ENCODE peak calls at places on chromosomes 16 and 17, in eight cellular contexts. B is left ventricle myocardium inferior, W is type B pancreatic cell, C is cardiac fibroblast, G is psoas muscle, J is colonic mucosa, P is nephron progenitor cell, D is GM23338. A is an unnamed sample.

GRCh38 chr17:65078441-65079160 is 22.1 kb upstream of the GNA13 start:
- DNase-seq in B (no peak), P (no peak), D (no peak), C (peak; percentile 53), G (no peak), J (no peak), W (no peak), A (no peak)

GRCh38 chr17:38893113-38893512 is 23.3 kb downstream of the LASP1 start:
- DNase-seq in P (no peak), B (no peak), C (no peak), W (no peak), G (no peak), D (no peak), J (no peak), A (peak; percentile 40)

GRCh38 chr17:2723997-2724782 is 12.6 kb upstream of the CLUH start:
- DNase-seq in D (peak; percentile 90), B (peak; percentile 48), P (peak; percentile 51), W (no peak), J (peak; percentile 74), G (no peak), C (no peak), A (no peak)

GRCh38 chr17:38746893-38747384 is 1.2 kb downstream of the PCGF2 start:
- DNase-seq in W (no peak), D (no peak), B (no peak), J (peak; percentile 40), P (no peak), C (no peak), G (no peak), A (no peak)

GRCh38 chr16:85312642-85313540 is 200.6 kb upstream of the CIBAR2 start:
- DNase-seq in G (no peak), P (peak; percentile 63), J (no peak), D (no peak), W (no peak), B (no peak), C (no peak), A (no peak)

GRCh38 chr16:73447850-73448249 is 399.9 kb upstream of the ZFHX3 start:
- DNase-seq in J (no peak), D (no peak), P (no peak), W (no peak), G (no peak), C (no peak), B (no peak), A (no peak)

GRCh38 chr17:15321556-15322250 is 19.7 kb downstream of the TEKT3 start:
- DNase-seq in P (no peak), B (no peak), D (no peak), W (no peak), C (peak; percentile 36), G (no peak), J (no peak), A (no peak)

GRCh38 chr16:75121949-75122568 is 5.5 kb upstream of the LDHD start:
- DNase-seq in J (no peak), C (no peak), D (no peak), B (no peak), P (no peak), W (no peak), G (no peak), A (no peak)

GRCh38 chr16:84647830-84648594 is at the start of gene KLHL36:
- DNase-seq in G (peak; percentile 79), D (peak; percentile 65), B (peak; percentile 69), J (peak; percentile 70), C (no peak), W (peak; percentile 79), P (peak; percentile 76), A (peak; percentile 67)

GRCh38 chr16:17160285-17160854 is 310.4 kb downstream of the XYLT1 start:
- DNase-seq in P (peak; percentile 5), B (no peak), G (no peak), W (no peak), D (peak; percentile 42), C (no peak), J (no peak), A (no peak)

GRCh38 chr17:35429702-35430101 is 2.6 kb downstream of the SLFN12 start:
- DNase-seq in P (no peak), B (no peak), J (no peak), G (no peak), W (no peak), C (no peak), D (no peak), A (no peak)

GRCh38 chr16:84260766-84261165 is 21.0 kb upstream of the KCNG4 start:
- DNase-seq in C (no peak), G (no peak), D (no peak), W (no peak), B (no peak), P (no peak), J (no peak), A (no peak)

GRCh38 chr17:16519021-16519420 is 27.0 kb upstream of the LRRC75A start:
- DNase-seq in G (no peak), J (no peak), C (no peak), B (no peak), W (no peak), D (no peak), P (no peak), A (no peak)

GRCh38 chr16:64440421-64440831 is 681.4 kb downstream of the CDH11 start:
- DNase-seq in P (peak; percentile 1), J (no peak), C (peak; percentile 98), B (no peak), G (peak; percentile 39), W (no peak), D (no peak), A (no peak)

GRCh38 chr17:4485676-4486646 is 12.7 kb upstream of the SPNS2 start:
- DNase-seq in P (no peak), D (no peak), J (no peak), B (no peak), C (no peak), W (no peak), G (no peak), A (peak; percentile 72)

GRCh38 chr16:89375686-89376085 is 114.7 kb downstream of the ANKRD11 start:
- DNase-seq in C (no peak), G (peak; percentile 40), J (no peak), W (no peak), B (no peak), D (no peak), P (no peak), A (no peak)

GRCh38 chr16:89375021-89375420 is 115.3 kb downstream of the ANKRD11 start:
- DNase-seq in P (no peak), C (no peak), D (no peak), J (no peak), G (peak; percentile 6), B (no peak), W (no peak), A (no peak)

GRCh38 chr16:89371968-89372634 is 118.3 kb downstream of the ANKRD11 start:
- DNase-seq in B (no peak), J (no peak), G (peak; percentile 74), C (no peak), P (no peak), W (no peak), D (no peak), A (no peak)

GRCh38 chr16:89373355-89374110 is 116.8 kb downstream of the ANKRD11 start:
- DNase-seq in D (no peak), B (no peak), J (no peak), W (no peak), G (peak; percentile 77), P (no peak), C (peak; percentile 91), A (no peak)

DNA sequence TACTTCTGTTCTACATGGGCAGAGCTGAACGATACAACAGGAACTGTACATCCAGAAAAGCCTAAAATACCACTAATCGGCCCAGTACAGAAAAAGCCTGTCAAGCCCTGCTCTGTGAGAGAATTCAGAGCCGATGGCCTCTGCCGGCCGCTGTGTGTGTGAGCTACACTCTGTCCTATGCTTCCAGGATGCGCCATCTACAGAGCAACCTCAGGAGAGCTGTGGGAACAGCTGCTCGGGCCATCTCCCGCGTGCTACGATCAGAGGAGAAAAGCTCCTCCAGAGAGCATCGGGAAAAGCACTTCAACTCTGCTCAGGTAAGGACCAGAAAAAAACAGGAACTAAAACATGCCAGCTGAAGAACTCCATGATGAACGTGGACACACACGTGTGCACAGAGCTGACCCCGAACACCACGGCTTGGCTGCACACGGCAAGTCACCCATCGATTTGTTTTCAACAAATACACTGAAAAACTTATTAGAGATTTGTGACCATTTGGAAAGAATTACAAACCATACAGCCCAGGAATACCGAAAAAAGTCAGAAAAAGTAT is 115.9 kb downstream of the ANKRD11 start:
- DNase-seq in D (peak; percentile 79), W (no peak), B (no peak), P (peak; percentile 35), C (peak; percentile 42), G (no peak), J (no peak), A (no peak)
- TF ChIP-seq CTCF in D (no peak), W (no peak), B (peak; percentile 26), P (no peak), C (peak; percentile 14), G (no peak), J (no peak), A (no peak)

GRCh38 chr17:40445769-40446468 is 2.7 kb downstream of the IGFBP4 start:
- DNase-seq in B (no peak), W (no peak), G (no peak), C (peak; percentile 39), J (no peak), P (no peak), D (peak; percentile 51), A (no peak)
- TF ChIP-seq CTCF in B (no peak), W (peak; percentile 53), G (no peak), C (peak; percentile 21), J (no peak), P (no peak), D (peak; percentile 15), A (no peak)

DNA sequence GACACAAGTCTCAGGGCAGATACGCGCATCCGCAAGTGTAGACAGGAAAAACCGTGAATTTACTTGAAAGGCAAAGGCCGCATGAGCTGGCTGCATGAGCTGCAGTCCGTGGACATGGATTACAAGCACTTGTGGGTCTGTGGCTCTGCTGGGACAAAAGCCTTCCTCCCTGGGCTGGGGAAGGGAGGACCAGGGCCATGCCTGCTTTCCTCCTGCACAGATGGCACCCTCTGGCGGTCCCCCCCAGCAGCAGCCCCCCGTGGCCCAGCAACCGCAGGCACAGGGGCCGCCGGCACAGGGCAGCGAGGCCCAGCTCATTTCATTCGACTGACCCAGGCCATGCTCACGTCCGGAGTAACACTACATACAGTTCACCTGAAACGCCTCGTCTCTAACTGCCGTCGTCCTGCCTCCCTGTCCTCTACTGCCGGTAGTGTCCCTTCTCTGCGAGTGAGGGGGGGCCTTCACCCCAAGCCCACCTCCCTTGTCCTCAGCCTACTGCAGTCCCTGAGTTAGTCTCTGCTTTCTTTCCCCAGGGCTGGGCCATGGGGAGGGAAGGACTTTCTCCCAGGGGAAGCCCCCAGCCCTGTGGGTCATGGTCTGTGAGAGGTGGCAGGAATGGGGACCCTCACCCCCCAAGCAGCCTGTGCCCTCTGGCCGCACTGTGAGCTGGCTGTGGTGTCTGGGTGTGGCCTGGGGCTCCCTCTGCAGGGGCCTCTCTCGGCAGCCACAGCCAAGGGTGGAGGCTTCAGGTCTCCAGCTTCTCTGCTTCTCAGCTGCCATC is 1.7 kb upstream of the MRPL12 start:
- DNase-seq in B (no peak), D (no peak), J (no peak), W (no peak), G (no peak), C (no peak), P (no peak), A (peak; percentile 41)
- TF ChIP-seq CTCF in B (no peak), D (no peak), J (no peak), W (no peak), G (no peak), C (no peak), P (no peak), A (no peak)

DNA sequence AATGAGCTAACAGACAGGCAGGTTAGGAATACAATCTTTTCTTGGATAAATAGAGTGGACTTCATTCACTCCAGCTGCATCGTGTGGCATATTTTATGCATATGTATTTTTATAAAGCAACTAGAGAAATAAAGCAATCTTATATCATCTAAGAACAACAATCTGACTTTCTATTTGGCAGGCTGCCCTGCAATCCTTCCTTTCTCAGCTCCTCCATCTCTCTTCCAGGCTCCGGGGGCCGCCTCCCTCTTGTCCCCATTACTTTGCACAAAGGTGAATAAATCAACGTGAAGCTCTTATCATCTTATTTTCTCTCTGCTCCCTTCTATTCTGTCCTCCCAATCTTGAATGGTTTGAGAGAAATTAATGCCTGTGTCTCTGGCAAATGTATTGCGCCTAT is 64.5 kb downstream of the HS3ST3A1 start:
- DNase-seq in J (no peak), W (no peak), G (no peak), C (peak; percentile 33), P (no peak), B (no peak), D (no peak), A (no peak)
- TF ChIP-seq CTCF in J (no peak), W (no peak), G (no peak), C (no peak), P (no peak), B (no peak), D (no peak), A (no peak)

A was measured in activated CD8-positive, alpha-beta T cell treated with anti-CD3 and anti-CD28 coated beads for 36 hours.